ENCODE peak calls at places on chromosomes 3 and 15, in five cellular contexts. M is upper lobe of right lung, S is cardiac fibroblast, B is kidney glomerular epithelial cell, E is COR-L47. N is an unnamed sample.

GRCh38 chr15:50888054-50888453 is 20.4 kb upstream of the AP4E1 start:
- DNase-seq in M (no peak), S (peak), B (no peak), E (no peak), N (no peak)

GRCh38 chr15:66819084-66819483 is 117.0 kb downstream of the SMAD6 start:
- DNase-seq in M (peak), S (no peak), B (no peak), E (no peak), N (no peak)

GRCh38 chr15:78024141-78024567 is 53.4 kb downstream of the TBC1D2B start:
- DNase-seq in M (peak), S (no peak), B (no peak), E (no peak), N (no peak)

GRCh38 chr3:60086811-60087210 is 1037.0 kb upstream of the CFAP20DC start:
- DNase-seq in M (no peak), S (peak), B (no peak), E (no peak), N (no peak)

GRCh38 chr15:78437107-78437761 is 782 bp upstream of the IREB2 start:
- DNase-seq in M (no peak), S (no peak), B (peak), E (no peak), N (no peak)

GRCh38 chr15:63605816-63606215 is 8.6 kb downstream of the FBXL22 start:
- DNase-seq in M (no peak), S (peak), B (no peak), E (no peak), N (no peak)

GRCh38 chr3:141218204-141218603 is 13.4 kb upstream of the PXYLP1 start:
- DNase-seq in M (no peak), S (no peak), B (no peak), E (no peak), N (no peak)

GRCh38 chr15:38084289-38084688 is 149.8 kb downstream of the TMCO5A start:
- DNase-seq in M (no peak), S (peak), B (peak), E (no peak), N (no peak)

GRCh38 chr3:42134867-42135464 is 43.8 kb downstream of the TRAK1 start:
- DNase-seq in M (no peak), S (no peak), B (no peak), E (no peak), N (no peak)